ENCODE peak calls at places on chromosomes 3 and 15, in four cellular contexts. W, N, A and M are unnamed samples.

GRCh38 chr15:29812384-29812694 is 9.9 kb downstream of the TJP1 start:
- DNase-seq in W (no peak), A (peak; percentile 31), N (no peak), M (no peak)

GRCh38 chr15:99454941-99455795 is 110.6 kb upstream of the MEF2A start:
- DNase-seq in N (no peak), A (peak; percentile 96), W (peak; percentile 94), M (no peak)

GRCh38 chr15:29570121-29570930 is 251.9 kb downstream of the TJP1 start:
- DNase-seq in A (no peak), W (peak; percentile 66), N (no peak), M (peak; percentile 61)

GRCh38 chr3:135739755-135740154 is 225.8 kb upstream of the PPP2R3A start:
- DNase-seq in W (no peak), A (no peak), N (no peak), M (no peak)

GRCh38 chr3:133956982-133957381 is 61.3 kb upstream of the RAB6B start:
- DNase-seq in W (no peak), N (no peak), A (no peak), M (no peak)

GRCh38 chr15:52445954-52446353 is 82.7 kb downstream of the MYO5A start:
- DNase-seq in W (no peak), A (no peak), N (no peak), M (no peak)

GRCh38 chr3:103949690-103950089 is 1417.0 kb upstream of the ALCAM start:
- DNase-seq in W (no peak), A (no peak), N (no peak), M (no peak)

GRCh38 chr3:35616346-35616745 is 23.0 kb upstream of the ARPP21 start:
- DNase-seq in A (no peak), W (no peak), N (no peak), M (no peak)

GRCh38 chr3:11154036-11154952 is at the start of gene HRH1:
- DNase-seq in W (peak; percentile 40), A (no peak), N (no peak), M (peak; percentile 40)

GRCh38 chr15:100879461-100880138 is at the start of gene ALDH1A3:
- DNase-seq in N (no peak), W (peak; percentile 25), A (no peak), M (peak; percentile 54)

GRCh38 chr3:191461113-191461595 is at the start of gene PYDC2:
- DNase-seq in N (no peak), W (no peak), A (no peak), M (no peak)

GRCh38 chr3:53624467-53624866 is 130.1 kb downstream of the CACNA1D start:
- DNase-seq in W (no peak), A (no peak), N (no peak), M (no peak)

GRCh38 chr3:28053759-28054158 is 187.7 kb upstream of the CMC1 start:
- DNase-seq in A (peak; percentile 12), W (no peak), N (no peak), M (no peak)

GRCh38 chr3:58188921-58189451 is 21.8 kb downstream of the DNASE1L3 start:
- DNase-seq in N (no peak), W (peak; percentile 68), A (no peak), M (no peak)

GRCh38 chr3:123650101-123650500 is 65.2 kb upstream of the HACD2 start:
- DNase-seq in W (no peak), N (no peak), A (no peak), M (no peak)

GRCh38 chr3:15217841-15218267 is 11.8 kb downstream of the CAPN7 start:
- DNase-seq in A (no peak), N (no peak), W (peak; percentile 67), M (no peak)

GRCh38 chr15:62449638-62450037 is 284.6 kb upstream of the C2CD4B start:
- DNase-seq in W (no peak), A (no peak), N (no peak), M (no peak)

GRCh38 chr3:95333826-95334225 is 1271.0 kb downstream of the NSUN3 start:
- DNase-seq in W (no peak), A (peak; percentile 11), N (no peak), M (no peak)

GRCh38 chr3:33868309-33868708 is 69.9 kb downstream of the PDCD6IP start:
- DNase-seq in N (no peak), W (no peak), A (no peak), M (no peak)

GRCh38 chr15:63338170-63338569 is 43.5 kb downstream of the CA12 start:
- DNase-seq in W (no peak), A (no peak), N (no peak), M (no peak)

GRCh38 chr3:10762116-10762515 is 53.9 kb upstream of the SLC6A11 start:
- DNase-seq in N (no peak), A (no peak), W (no peak), M (no peak)

GRCh38 chr15:85479071-85479647 is 98.8 kb downstream of the AKAP13 start:
- DNase-seq in W (no peak), A (peak; percentile 60), N (no peak), M (no peak)

GRCh38 chr15:52255008-52255407 is 40.6 kb downstream of the MYO5C start:
- DNase-seq in W (no peak), A (peak; percentile 67), N (no peak), M (no peak)

GRCh38 chr15:67183443-67184169 is 70.9 kb downstream of the AAGAB start:
- DNase-seq in N (peak; percentile 85), A (no peak), W (no peak), M (no peak)

GRCh38 chr3:122921791-122922651 is 105.5 kb downstream of the SEMA5B start:
- DNase-seq in A (no peak), W (peak; percentile 27), N (peak; percentile 71), M (no peak)

GRCh38 chr3:156509209-156510174 is 45.4 kb downstream of the SSR3 start:
- DNase-seq in A (peak; percentile 51), N (no peak), W (peak; percentile 73), M (no peak)

GRCh38 chr3:52310861-52311566 is 5.1 kb upstream of the DNAH1 start:
- DNase-seq in A (peak; percentile 44), N (no peak), W (no peak), M (no peak)

GRCh38 chr15:36186376-36186775 is 393.1 kb upstream of the CDIN1 start:
- DNase-seq in A (no peak), N (no peak), W (no peak), M (no peak)

GRCh38 chr15:71748327-71748726 is 62.0 kb upstream of the NR2E3 start:
- DNase-seq in N (no peak), A (peak; percentile 75), W (no peak), M (no peak)

GRCh38 chr15:70029297-70029701 is 68.4 kb downstream of the TLE3 start:
- DNase-seq in W (no peak), A (no peak), N (no peak), M (peak; percentile 10)

GRCh38 chr3:142987080-142987700 is 14.2 kb upstream of the U2SURP start:
- DNase-seq in W (peak; percentile 57), A (peak; percentile 10), N (no peak), M (no peak)

GRCh38 chr3:71062920-71063767 is 520.4 kb downstream of the FOXP1 start:
- DNase-seq in A (peak; percentile 28), W (no peak), N (no peak), M (no peak)

GRCh38 chr3:41419809-41420208 is 220.5 kb downstream of the CTNNB1 start:
- DNase-seq in N (no peak), W (no peak), A (no peak), M (no peak)

GRCh38 chr3:129343643-129344360 is 65.1 kb downstream of the HMCES start:
- DNase-seq in A (peak; percentile 14), N (no peak), W (peak; percentile 64), M (peak; percentile 58)
- TF ChIP-seq CTCF in A (peak; percentile 60), N (peak; percentile 64), W (peak; percentile 79), M (peak; percentile 30)

DNA sequence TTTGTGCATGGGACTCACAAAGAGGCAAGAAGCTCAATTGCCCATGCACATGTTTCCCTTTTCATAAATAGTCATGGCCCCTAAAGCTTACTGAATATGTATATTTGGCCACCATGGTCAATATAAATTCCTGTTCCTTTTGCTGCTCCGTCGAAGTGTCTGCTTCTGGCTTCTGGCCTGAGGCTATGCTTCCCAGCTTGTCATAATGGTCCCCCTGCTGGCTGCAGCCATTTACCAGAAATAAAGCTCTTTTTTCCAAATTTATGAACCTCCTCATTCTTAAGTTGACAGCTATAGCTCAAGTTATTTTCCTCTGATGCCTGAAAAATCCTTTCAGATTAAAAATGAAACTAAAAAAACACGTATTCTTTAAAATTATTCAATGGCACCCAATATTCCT is 602.1 kb downstream of the VGLL3 start:
- DNase-seq in A (no peak), N (no peak), W (no peak), M (peak; percentile 30)
- TF ChIP-seq CTCF in A (peak; percentile 40), N (no peak), W (no peak), M (peak; percentile 24)

GRCh38 chr15:40106203-40107161 is 2.2 kb downstream of the BMF start:
- DNase-seq in A (no peak), N (peak; percentile 85), W (peak; percentile 68), M (no peak)
- TF ChIP-seq CTCF in A (no peak), N (no peak), W (no peak), M (no peak)

DNA sequence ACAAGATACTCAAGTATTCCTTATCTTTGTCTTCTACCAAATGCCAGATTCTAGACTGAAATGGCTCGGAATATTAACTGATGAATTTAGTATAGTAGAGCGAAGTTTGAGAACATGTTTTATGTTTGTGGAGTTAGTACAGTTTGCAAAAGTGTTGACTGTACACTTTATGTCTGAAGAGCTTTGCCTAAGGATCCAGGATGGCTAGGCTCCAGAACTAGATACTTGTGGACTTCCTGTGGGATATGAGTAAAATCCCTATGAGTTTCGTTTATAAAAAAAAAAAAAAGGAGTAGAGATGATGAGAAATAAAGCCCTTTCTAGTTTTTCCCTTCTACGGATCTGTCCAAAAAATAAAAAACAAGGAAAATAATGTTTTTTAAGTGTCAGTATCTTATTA is 96.7 kb downstream of the TP63 start:
- DNase-seq in W (no peak), A (no peak), N (no peak), M (no peak)
- TF ChIP-seq CTCF in W (no peak), A (no peak), N (no peak), M (no peak)

DNA sequence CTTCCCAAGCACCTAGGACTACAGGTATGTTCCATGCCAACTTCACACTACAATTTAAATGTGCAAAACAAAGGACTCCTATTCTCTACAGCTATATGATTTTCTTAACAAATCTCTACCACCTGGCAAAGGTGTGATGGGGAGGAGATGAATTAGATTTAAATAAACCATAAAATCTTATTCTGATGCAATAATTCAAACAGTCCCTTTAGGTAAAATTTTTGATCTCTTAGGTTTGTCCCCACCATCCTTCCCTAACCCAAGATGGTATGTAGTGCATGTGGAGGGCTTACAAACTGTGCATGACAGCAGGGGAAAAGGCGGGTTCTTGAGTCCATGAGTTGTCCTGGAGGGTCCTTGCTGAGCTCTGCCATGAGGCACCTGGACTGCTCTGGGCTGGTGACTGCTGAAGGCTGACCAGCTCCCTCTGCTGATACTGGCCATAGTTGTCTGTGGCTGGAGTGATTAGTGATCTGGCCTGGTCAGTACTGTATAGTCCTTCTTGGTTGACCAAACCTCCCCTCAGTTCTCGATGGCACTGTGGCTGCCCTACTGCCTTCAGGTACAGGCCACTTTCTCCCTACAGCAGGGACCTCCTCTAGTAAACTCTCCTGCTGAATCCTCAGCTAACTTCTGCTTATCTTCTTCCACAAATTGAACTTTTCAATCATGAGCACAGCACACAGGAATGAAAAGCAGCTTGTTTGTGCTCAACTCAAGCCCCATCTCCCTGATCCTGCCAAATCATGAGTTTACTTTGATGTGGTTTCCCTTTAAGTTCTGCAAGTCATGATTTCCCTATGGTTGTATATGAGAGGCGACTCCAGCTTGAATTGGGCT is 30.1 kb downstream of the CFAP161 start:
- DNase-seq in A (peak; percentile 36), N (no peak), W (no peak), M (no peak)
- TF ChIP-seq CTCF in A (peak; percentile 39), N (no peak), W (no peak), M (no peak)